ENCODE peak calls at places on chromosomes 3 and 15, in seven cellular contexts. R is stomach, G is colonic mucosa, M is mammary epithelial cell, O is MCF 10A, P is pancreas, S is AG04449. D is an unnamed sample.

GRCh38 chr3:36075491-36075890 is 304.8 kb upstream of the STAC start:
- DNase-seq in G (no peak), P (no peak), S (no peak), M (peak), O (no peak), R (no peak), D (no peak)

GRCh38 chr3:51637941-51638471 is 33.0 kb upstream of the TEX264 start:
- DNase-seq in R (peak), M (peak), P (no peak), O (peak), S (no peak), G (peak), D (peak)

GRCh38 chr3:60707452-60708020 is 543.7 kb downstream of the FHIT start:
- DNase-seq in S (no peak), O (no peak), G (no peak), M (no peak), R (no peak), P (no peak), D (no peak)

GRCh38 chr3:100045696-100046095 is 68.6 kb downstream of the FILIP1L start:
- DNase-seq in P (no peak), R (no peak), O (peak), M (peak), S (peak), G (peak), D (peak)

GRCh38 chr3:74328505-74328904 is 286.0 kb downstream of the CNTN3 start:
- DNase-seq in P (no peak), M (no peak), O (no peak), R (no peak), S (no peak), G (no peak), D (no peak)

GRCh38 chr3:185815391-185816282 is 9.2 kb downstream of the IGF2BP2 start:
- DNase-seq in M (no peak), G (no peak), O (peak), P (no peak), R (no peak), S (no peak), D (no peak)

GRCh38 chr3:55014081-55014480 is 86.2 kb upstream of the LRTM1 start:
- DNase-seq in S (no peak), G (no peak), M (no peak), R (no peak), P (no peak), O (no peak), D (no peak)

GRCh38 chr15:84937144-84937543 is 44.5 kb upstream of the PDE8A start:
- DNase-seq in G (no peak), P (no peak), M (peak), O (no peak), R (no peak), S (no peak), D (no peak)

GRCh38 chr3:109943181-109943580 is 605.8 kb upstream of the DPPA4 start:
- DNase-seq in M (no peak), G (no peak), O (no peak), R (no peak), S (no peak), P (no peak), D (peak)

GRCh38 chr3:100316656-100317069 is 17.9 kb upstream of the NIT2 start:
- DNase-seq in M (peak), P (no peak), S (peak), O (peak), R (no peak), G (peak), D (peak)

GRCh38 chr15:65302061-65302460 is 2.4 kb upstream of the RNU5B-1 start:
- DNase-seq in G (no peak), P (peak), M (no peak), O (no peak), R (no peak), S (no peak), D (no peak)

GRCh38 chr3:171286580-171287249 is 173.5 kb downstream of the TNIK start:
- DNase-seq in S (no peak), G (no peak), O (peak), P (no peak), M (peak), R (no peak), D (no peak)

GRCh38 chr15:68435966-68436365 is 4.0 kb upstream of the ITGA11 start:
- DNase-seq in P (no peak), G (no peak), S (no peak), M (no peak), O (no peak), R (no peak), D (no peak)

GRCh38 chr3:79808515-79808914 is 40.7 kb upstream of the ROBO1 start:
- DNase-seq in G (no peak), P (no peak), S (no peak), M (no peak), R (no peak), O (no peak), D (no peak)

GRCh38 chr3:173257797-173258196 is 116.8 kb upstream of the SPATA16 start:
- DNase-seq in M (peak), S (no peak), G (no peak), O (no peak), P (no peak), R (no peak), D (no peak)

GRCh38 chr15:61132211-61132610 is 96.9 kb downstream of the RORA start:
- DNase-seq in M (no peak), O (no peak), P (no peak), R (no peak), S (no peak), G (no peak), D (no peak)

GRCh38 chr15:100098705-100099104 is 243.1 kb downstream of the ADAMTS17 start:
- DNase-seq in S (no peak), O (no peak), M (no peak), P (no peak), R (no peak), G (no peak), D (no peak)

GRCh38 chr3:144770813-144771400 is 799.3 kb downstream of the DIPK2A start:
- DNase-seq in S (peak), G (no peak), M (no peak), O (peak), R (no peak), P (no peak), D (no peak)

GRCh38 chr15:40762919-40763800 is 708 bp upstream of the GCHFR start:
- DNase-seq in S (no peak), M (peak), R (peak), G (peak), O (peak), P (peak), D (no peak)

GRCh38 chr3:71201939-71202338 is 381.6 kb downstream of the FOXP1 start:
- DNase-seq in S (no peak), R (peak), O (peak), P (no peak), M (no peak), G (peak), D (no peak)

GRCh38 chr3:42720126-42720525 is 17.5 kb upstream of the HHATL start:
- DNase-seq in R (no peak), G (no peak), M (peak), P (no peak), O (peak), S (no peak), D (no peak)

GRCh38 chr15:68444336-68444735 is 12.4 kb upstream of the ITGA11 start:
- DNase-seq in S (no peak), R (no peak), G (no peak), M (no peak), O (no peak), P (no peak), D (no peak)

GRCh38 chr3:41131224-41131623 is 68.1 kb upstream of the CTNNB1 start:
- DNase-seq in R (no peak), P (no peak), O (peak), M (peak), S (no peak), G (no peak), D (no peak)

GRCh38 chr15:84731774-84732173 is 15.8 kb upstream of the SEC11A start:
- DNase-seq in P (no peak), R (no peak), O (no peak), S (no peak), G (no peak), M (no peak), D (peak)

DNA sequence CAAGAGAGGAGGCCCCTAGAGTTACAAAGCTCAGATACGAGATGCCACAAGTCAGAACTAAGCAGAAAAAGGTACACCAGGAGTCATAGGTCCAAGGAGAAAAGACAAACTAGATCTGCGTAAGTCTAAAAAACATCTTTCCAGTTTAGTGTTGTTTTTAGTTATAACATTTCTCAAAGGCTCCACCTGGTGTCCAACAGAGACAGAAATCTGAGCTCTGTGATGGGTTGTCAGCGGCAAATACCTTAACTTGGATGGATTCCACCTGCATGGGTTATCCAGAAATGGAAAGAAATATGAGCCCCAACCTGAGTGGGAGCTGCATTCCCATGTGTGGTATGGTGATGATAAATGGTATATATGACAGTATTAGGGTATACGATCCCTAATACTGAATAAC is 238.6 kb upstream of the CHRM5 start:
- DNase-seq in O (peak), P (no peak), G (no peak), M (peak), R (no peak), S (no peak), D (no peak)
- TF ChIP-seq CTCF in O (peak), P (no peak), G (no peak), M (peak), R (no peak), S (no peak), D (no peak)

GRCh38 chr15:57464480-57464879 is 88.2 kb downstream of the CGNL1 start:
- DNase-seq in P (no peak), G (no peak), O (no peak), M (no peak), R (no peak), S (no peak), D (no peak)

GRCh38 chr15:57463360-57463759 is 87.1 kb downstream of the CGNL1 start:
- DNase-seq in M (no peak), O (no peak), S (no peak), R (peak), P (no peak), G (no peak), D (no peak)

GRCh38 chr15:57461541-57461940 is 85.2 kb downstream of the CGNL1 start:
- DNase-seq in M (no peak), P (no peak), S (no peak), G (no peak), R (no peak), O (no peak), D (no peak)

GRCh38 chr15:57460208-57460816 is 84.0 kb downstream of the CGNL1 start:
- DNase-seq in G (no peak), O (no peak), M (no peak), P (no peak), R (no peak), S (no peak), D (no peak)

GRCh38 chr15:57462391-57462790 is 86.1 kb downstream of the CGNL1 start:
- DNase-seq in R (no peak), O (no peak), M (peak), S (no peak), G (no peak), P (no peak), D (no peak)
- TF ChIP-seq CTCF in R (no peak), O (no peak), M (peak), S (peak), G (no peak), P (no peak), D (peak)

GRCh38 chr15:81166949-81167816 is 29.5 kb upstream of the IL16 start:
- DNase-seq in G (no peak), S (no peak), P (no peak), R (no peak), O (no peak), M (no peak), D (no peak)
- TF ChIP-seq CTCF in G (no peak), S (no peak), P (no peak), R (no peak), O (no peak), M (no peak), D (no peak)

DNA sequence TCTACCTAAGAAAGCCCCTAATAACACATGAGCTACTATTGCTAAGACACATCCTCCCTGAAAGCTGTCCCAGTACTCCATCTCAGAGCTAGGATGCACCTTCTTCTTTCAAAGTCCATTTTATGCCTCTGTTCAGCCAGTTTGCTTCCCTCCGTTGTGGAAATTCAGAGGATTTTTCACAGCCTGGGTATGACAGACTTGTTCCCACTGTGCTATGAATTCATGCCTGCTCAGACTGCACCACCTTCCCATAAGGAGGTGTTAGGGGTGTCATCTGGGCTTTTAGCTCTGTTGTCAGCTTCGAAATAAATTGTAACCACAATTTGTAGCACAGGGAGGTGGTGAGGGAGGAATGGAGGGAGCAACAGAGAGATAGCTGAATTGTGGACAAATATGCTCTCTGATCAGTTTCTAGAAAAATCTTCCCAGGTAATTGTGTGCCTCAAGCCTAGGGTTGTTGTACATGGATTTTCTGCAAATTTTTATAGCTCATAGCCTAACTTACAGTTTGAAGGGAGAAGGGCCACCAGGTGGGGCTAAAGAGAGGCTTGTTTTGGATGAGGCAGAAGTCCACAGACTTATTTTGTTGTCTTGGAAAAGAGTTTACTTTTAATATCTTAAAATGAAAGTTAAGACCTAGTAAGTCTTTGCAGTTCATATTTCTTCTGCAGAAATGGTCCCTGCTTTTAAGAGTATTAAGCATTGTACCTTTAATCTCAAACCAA is 462.0 kb downstream of the PDCD6IP start:
- DNase-seq in M (peak), P (no peak), R (peak), G (peak), S (no peak), O (peak), D (no peak)
- TF ChIP-seq CTCF in M (peak), P (peak), R (peak), G (peak), S (peak), O (peak), D (peak)

GRCh38 chr3:17833786-17834559 is 91.5 kb upstream of the TBC1D5 start:
- DNase-seq in P (no peak), M (peak), O (peak), G (no peak), S (no peak), R (no peak), D (no peak)
- TF ChIP-seq CTCF in P (no peak), M (no peak), O (no peak), G (no peak), S (no peak), R (no peak), D (no peak)

GRCh38 chr15:47778263-47778770 is 61.0 kb downstream of the SEMA6D start:
- DNase-seq in R (no peak), M (no peak), P (no peak), S (no peak), G (no peak), O (no peak), D (no peak)
- TF ChIP-seq CTCF in R (no peak), M (no peak), P (no peak), S (no peak), G (no peak), O (no peak), D (no peak)

GRCh38 chr3:195035345-195036202 is 235.4 kb downstream of the XXYLT1 start:
- DNase-seq in S (no peak), O (no peak), M (no peak), G (no peak), R (no peak), P (no peak), D (no peak)
- TF ChIP-seq CTCF in S (peak), O (no peak), M (no peak), G (no peak), R (no peak), P (no peak), D (no peak)

DNA sequence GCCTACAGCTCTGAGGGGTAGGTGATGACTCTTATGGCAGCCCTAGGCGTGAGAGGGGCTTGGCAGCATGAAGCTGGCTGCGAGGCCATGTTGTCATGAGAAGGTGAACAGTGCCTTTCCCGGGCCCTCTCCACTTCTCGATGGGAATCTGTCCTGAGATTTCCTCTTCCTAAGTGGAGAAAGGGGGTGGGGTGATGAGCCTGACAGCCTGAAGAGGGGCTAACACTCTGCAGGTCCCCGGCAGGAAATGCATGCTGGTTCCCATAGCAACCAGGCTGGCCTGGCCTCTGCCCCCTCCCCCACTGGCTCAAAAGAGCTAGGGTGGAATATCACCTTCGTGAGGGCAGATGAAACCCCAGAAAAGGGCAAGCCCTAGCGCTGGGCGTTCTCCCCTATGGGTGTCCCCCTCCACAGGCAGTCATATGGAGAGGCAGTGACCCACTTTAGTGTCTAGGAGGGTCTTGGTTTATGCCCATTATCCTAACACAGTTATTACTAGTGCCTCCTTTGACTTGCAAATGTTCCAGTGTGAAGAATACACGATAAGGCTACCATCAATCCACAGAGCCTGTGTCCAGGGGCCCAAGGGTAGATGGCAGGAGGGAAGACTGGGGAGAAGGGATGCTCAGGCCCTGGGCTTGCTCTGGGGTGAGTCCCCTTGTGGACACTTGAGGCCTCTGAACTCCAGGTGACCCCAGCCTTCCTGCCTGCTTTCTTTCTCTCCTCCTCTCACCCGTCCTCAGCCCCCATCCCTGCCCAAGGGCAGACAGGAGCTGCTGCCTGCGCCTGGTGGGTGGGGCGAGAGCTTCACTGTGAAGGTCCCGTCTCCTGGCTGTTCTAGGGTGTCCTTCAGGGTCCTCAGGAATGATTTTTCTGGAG is 13.2 kb downstream of the EPHB3 start:
- DNase-seq in S (no peak), M (no peak), P (no peak), R (no peak), G (no peak), O (no peak), D (no peak)
- TF ChIP-seq CTCF in S (no peak), M (no peak), P (no peak), R (no peak), G (no peak), O (no peak), D (no peak)

DNA sequence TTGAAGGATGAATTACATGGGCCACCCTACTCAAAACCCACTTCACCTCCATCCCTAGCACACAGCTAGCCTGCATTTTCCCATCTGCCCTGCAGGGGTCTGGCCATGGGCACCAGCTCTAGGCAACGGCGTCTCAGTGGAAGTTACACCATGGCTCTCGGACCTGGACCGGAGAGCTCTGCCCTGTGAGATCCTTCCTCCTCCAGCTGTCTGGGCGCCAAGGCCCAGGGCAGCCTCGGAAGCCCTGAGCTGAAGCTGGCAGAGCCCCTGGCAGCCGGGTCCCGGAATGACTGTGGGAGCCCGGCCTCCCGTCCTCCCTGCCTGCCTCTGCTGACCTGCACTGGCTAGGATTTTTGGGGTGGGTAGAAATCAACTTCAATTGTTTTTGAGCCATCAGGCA is 98.9 kb downstream of the CHSY1 start:
- DNase-seq in O (no peak), G (no peak), P (peak), S (no peak), R (no peak), M (no peak), D (no peak)
- TF ChIP-seq CTCF in O (peak), G (no peak), P (no peak), S (peak), R (no peak), M (peak), D (peak)

DNA sequence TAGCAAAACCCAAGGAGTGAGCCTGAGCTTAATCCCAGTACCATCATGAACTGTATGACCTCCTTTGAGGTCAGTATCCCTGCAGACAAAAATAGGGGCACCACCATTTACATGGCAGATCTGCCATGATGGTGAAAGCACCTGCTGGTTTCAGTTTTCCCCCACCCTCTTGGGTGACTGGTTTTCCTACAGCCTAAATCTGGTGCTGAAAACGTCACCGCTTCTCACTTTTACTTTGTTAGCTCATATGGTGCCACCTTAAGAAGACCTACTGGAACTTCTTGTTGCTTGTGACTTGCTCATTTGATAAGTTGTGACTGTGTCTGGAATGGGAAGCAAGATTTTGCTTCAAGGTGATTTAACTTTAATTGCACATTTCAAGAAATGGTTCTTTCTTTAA is 5.1 kb downstream of the PPP1R2 start:
- DNase-seq in M (no peak), G (no peak), S (no peak), R (no peak), P (no peak), O (no peak), D (no peak)
- TF ChIP-seq CTCF in M (no peak), G (no peak), S (no peak), R (no peak), P (no peak), O (no peak), D (no peak)

D was measured in AG09319.